ENCODE peak calls at places on chromosomes 13 and 19, in four cellular contexts. O is GM12878, J is K562, U is H1. B is an unnamed sample.

GRCh38 chr13:97241761-97242160 is 19.6 kb downstream of the MBNL2 start:
- DNase-seq in O (no peak), J (no peak), U (no peak), B (no peak)

GRCh38 chr13:111632906-111633305 is 312.5 kb downstream of the TEX29 start:
- DNase-seq in O (no peak), U (peak), J (no peak), B (no peak)

GRCh38 chr13:86085890-86086289 is 286.7 kb upstream of the SLITRK6 start:
- DNase-seq in J (no peak), O (no peak), U (no peak), B (no peak)

GRCh38 chr13:48153186-48153585 is 58.3 kb upstream of the MED4 start:
- DNase-seq in U (no peak), J (no peak), O (no peak), B (no peak)

GRCh38 chr13:39612023-39612637 is 9.1 kb upstream of the LHFPL6 start:
- DNase-seq in J (peak), U (peak), O (no peak), B (peak)

GRCh38 chr13:26254583-26255102 is 714 bp downstream of the CDK8 start:
- DNase-seq in J (peak), O (no peak), U (peak), B (peak)

GRCh38 chr19:812049-812816 is 9.5 kb downstream of the PLPPR3 start:
- DNase-seq in O (no peak), J (peak), U (peak), B (peak)

GRCh38 chr13:20901668-20902437 is 693 bp downstream of the XPO4 start:
- DNase-seq in J (peak), U (no peak), O (no peak), B (peak)

GRCh38 chr13:83515267-83515666 is 367.0 kb downstream of the SLITRK1 start:
- DNase-seq in J (no peak), U (no peak), O (no peak), B (no peak)

GRCh38 chr13:108155185-108156106 is 59.9 kb downstream of the LIG4 start:
- DNase-seq in O (no peak), U (peak), J (peak), B (peak)

DNA sequence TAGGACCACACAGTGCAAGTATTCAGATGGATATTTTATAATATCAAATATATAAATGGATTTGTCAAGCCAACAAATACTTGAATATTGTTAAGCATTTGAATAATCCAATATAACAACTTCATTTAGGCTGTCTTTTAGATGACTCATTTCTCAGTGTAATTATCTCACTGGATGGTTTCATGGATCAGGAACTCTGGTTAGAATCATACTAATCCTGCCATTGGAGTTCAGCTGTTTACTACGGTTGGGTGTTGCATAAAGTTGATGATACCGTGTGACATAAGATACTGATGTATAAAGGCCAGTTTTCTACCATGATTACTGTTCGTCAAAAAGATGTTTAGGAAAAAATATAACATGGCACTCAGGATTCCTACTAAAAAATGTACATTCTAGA is 196.3 kb downstream of the TSHZ3 start:
- DNase-seq in J (no peak), O (no peak), U (no peak), B (no peak)
- TF ChIP-seq NRF1 in J (no peak), O (no peak), U (no peak), B (no peak)

DNA sequence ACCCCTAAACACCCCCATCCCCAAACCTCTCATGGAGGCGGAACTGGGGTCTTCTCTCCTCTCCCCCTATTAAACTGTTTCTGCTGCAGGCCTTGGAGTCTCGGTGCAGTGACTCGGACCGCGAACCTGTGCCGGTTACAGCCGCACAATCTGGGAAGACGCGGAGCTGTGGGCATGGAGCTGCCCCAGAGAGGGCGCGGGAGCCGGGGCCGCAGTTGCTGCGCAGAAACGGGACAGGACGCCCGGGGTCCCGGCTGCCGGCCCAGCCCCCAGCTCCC is 450 bp downstream of the ZNF442 start:
- DNase-seq in U (no peak), O (no peak), J (no peak), B (peak)
- TF ChIP-seq NRF1 in U (no peak), O (no peak), J (no peak), B (no peak)

GRCh38 chr13:30738526-30738925 is 3.2 kb downstream of the ALOX5AP start:
- DNase-seq in U (no peak), O (no peak), J (no peak), B (no peak)

GRCh38 chr13:30738946-30739528 is 3.7 kb downstream of the ALOX5AP start:
- DNase-seq in O (no peak), U (no peak), J (no peak), B (no peak)

GRCh38 chr13:30736461-30736860 is 1.1 kb downstream of the ALOX5AP start:
- DNase-seq in O (no peak), J (no peak), U (no peak), B (no peak)

GRCh38 chr13:30736921-30737320 is 1.6 kb downstream of the ALOX5AP start:
- DNase-seq in J (no peak), U (no peak), O (no peak), B (no peak)

DNA sequence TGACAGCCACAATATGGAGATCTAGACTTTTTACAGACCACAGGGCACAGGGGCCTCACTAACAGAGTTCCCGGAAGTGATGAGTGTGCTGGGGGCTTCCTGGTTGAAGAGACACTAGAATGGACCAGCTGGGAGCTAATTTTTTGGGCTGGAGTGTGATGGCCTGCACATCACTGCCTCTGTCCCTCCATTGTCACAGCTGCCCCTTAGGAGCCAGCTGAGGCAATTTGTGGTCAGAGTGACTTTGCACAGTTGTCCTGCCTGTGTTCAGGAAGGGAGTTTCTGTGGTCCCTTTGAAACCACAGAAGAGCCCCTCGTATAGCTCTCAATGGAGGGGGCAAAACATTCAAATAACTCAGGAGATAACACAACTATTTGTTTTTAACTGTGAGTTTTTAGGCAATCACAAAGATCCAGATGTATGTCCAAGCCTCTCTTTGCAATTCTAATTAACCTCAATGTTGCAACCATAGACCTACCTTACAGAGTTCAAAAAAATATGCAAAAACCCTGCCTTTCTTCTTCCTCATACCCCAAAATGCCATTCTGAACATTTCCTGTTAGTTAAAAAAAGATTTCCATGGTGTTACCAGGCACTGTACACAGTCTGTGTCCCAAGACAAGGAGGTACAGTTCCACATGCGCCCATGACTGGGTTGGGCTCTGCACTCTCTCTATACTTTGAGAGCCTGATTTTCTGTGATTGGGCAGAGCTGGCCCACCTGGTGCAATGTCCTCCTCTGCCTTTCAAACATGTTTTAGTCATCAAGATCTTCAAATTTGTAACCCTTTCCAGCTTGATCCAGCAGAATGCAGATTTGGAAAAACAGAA is 2.4 kb downstream of the ALOX5AP start:
- DNase-seq in O (no peak), J (no peak), U (no peak), B (no peak)
- TF ChIP-seq NRF1 in O (no peak), J (no peak), U (no peak), B (no peak)

DNA sequence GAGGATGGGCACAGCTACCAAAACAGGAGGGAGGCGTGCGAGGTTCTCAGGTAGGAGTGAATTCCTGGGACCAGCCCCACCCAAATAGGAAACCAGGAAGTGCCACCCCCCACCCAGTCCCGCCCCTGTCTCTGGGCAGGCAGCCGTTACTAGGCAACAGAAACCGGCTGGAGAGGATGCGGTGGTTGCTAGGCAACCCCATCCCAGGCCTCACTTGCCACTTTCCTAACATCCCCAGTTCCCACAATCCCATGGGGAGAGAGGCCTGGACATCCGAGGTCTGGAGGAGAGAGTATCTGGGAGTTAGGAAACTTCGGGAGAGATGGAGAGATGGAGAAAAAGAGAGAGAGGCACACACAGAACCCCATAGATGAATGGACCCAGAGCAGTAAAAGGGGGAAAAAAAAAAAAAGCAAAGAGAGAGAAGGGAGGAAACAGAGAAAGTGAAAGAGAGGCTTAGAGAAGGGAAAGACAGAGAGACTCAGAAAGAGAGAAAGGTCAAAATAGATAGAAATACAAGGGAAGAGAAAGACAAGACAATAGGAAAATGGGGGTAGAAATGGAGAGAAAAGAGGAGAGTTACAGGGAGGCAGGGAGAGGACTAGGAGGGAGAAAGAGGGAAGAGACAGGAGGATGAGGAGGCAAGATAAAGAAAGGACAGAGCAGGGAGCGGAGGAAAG is 3.8 kb downstream of the GRIK5 start:
- DNase-seq in U (peak), J (peak), O (no peak), B (peak)
- TF ChIP-seq NRF1 in U (no peak), J (no peak), O (no peak), B (no peak)

GRCh38 chr19:41993612-41994483 is at the start of gene ATP1A3:
- DNase-seq in U (peak), J (peak), O (no peak), B (peak)
- TF ChIP-seq NRF1 in U (no peak), J (peak), O (no peak), B (no peak)

B was measured in SK-N-SH.